ENCODE peak calls at places on chromosomes 2 and 18, in nine cellular contexts. I, O, N, Z, E, V, A, Q and J are unnamed samples.

GRCh38 chr2:179186126-179186525 is 78.5 kb downstream of the SESTD1 start:
- DNase-seq in I (no peak), O (no peak), N (no peak), Z (no peak), E (no peak), V (no peak), A (no peak), Q (no peak), J (no peak)

GRCh38 chr2:28658369-28658768 is 93.3 kb upstream of the PPP1CB start:
- DNase-seq in I (no peak), O (no peak), N (no peak), Z (peak), E (no peak), V (no peak), A (no peak), Q (no peak), J (no peak)

GRCh38 chr2:55111570-55112228 is 61.4 kb upstream of the RTN4 start:
- DNase-seq in I (peak), O (peak), N (no peak), Z (peak), E (peak), V (peak), A (peak), Q (no peak), J (peak)

GRCh38 chr2:47208852-47209606 is 53.9 kb upstream of the STPG4 start:
- DNase-seq in I (no peak), O (no peak), N (no peak), Z (peak), E (no peak), V (no peak), A (no peak), Q (no peak), J (no peak)

GRCh38 chr18:58662118-58662517 is 9.1 kb upstream of the MALT1 start:
- DNase-seq in I (no peak), O (no peak), N (no peak), Z (no peak), E (no peak), V (no peak), A (no peak), Q (no peak), J (no peak)

GRCh38 chr2:158221055-158222021 is 119.7 kb downstream of the UPP2 start:
- DNase-seq in I (no peak), O (no peak), N (no peak), Z (no peak), E (no peak), V (no peak), A (no peak), Q (no peak), J (no peak)

GRCh38 chr2:180058993-180059392 is 51.9 kb upstream of the CWC22 start:
- DNase-seq in I (peak), O (no peak), N (no peak), Z (no peak), E (no peak), V (no peak), A (no peak), Q (no peak), J (no peak)

GRCh38 chr2:169965495-169965894 is 138.2 kb downstream of the UBR3 start:
- DNase-seq in I (no peak), O (no peak), N (no peak), Z (peak), E (no peak), V (no peak), A (no peak), Q (no peak), J (no peak)

GRCh38 chr18:78757014-78757413 is 222.6 kb upstream of the SALL3 start:
- DNase-seq in I (no peak), O (no peak), N (no peak), Z (no peak), E (no peak), V (peak), A (no peak), Q (no peak), J (no peak)

GRCh38 chr2:86048888-86049287 is 56.8 kb downstream of the POLR1A start:
- DNase-seq in I (no peak), O (no peak), N (no peak), Z (no peak), E (no peak), V (no peak), A (no peak), Q (no peak), J (no peak)

GRCh38 chr2:197445746-197446145 is 7.6 kb upstream of the COQ10B start:
- DNase-seq in I (no peak), O (no peak), N (no peak), Z (no peak), E (no peak), V (no peak), A (no peak), Q (no peak), J (no peak)

GRCh38 chr2:183490930-183491329 is 366.7 kb downstream of the NUP35 start:
- DNase-seq in I (no peak), O (peak), N (no peak), Z (peak), E (no peak), V (no peak), A (no peak), Q (no peak), J (no peak)

GRCh38 chr18:9918016-9918680 is 4.3 kb downstream of the VAPA start:
- DNase-seq in I (no peak), O (no peak), N (no peak), Z (peak), E (no peak), V (no peak), A (no peak), Q (no peak), J (no peak)

GRCh38 chr18:49853011-49853410 is 39.7 kb upstream of the ACAA2 start:
- DNase-seq in I (no peak), O (no peak), N (no peak), Z (no peak), E (no peak), V (no peak), A (no peak), Q (no peak), J (no peak)

GRCh38 chr18:41395695-41396094 is 559.3 kb upstream of the PIK3C3 start:
- DNase-seq in I (no peak), O (no peak), N (no peak), Z (no peak), E (no peak), V (no peak), A (no peak), Q (no peak), J (no peak)

GRCh38 chr2:88690591-88691338 is 708 bp upstream of the RPIA start:
- DNase-seq in I (peak), O (peak), N (no peak), Z (peak), E (peak), V (peak), A (peak), Q (no peak), J (no peak)

GRCh38 chr2:153221506-153221905 is 257.1 kb downstream of the RPRM start:
- DNase-seq in I (no peak), O (no peak), N (no peak), Z (no peak), E (no peak), V (no peak), A (no peak), Q (no peak), J (no peak)

GRCh38 chr18:12597775-12598174 is 60.1 kb downstream of the SPIRE1 start:
- DNase-seq in I (no peak), O (no peak), N (no peak), Z (peak), E (peak), V (peak), A (no peak), Q (no peak), J (no peak)

GRCh38 chr18:75107931-75108276 is 101.0 kb downstream of the PTGR3 start:
- DNase-seq in I (no peak), O (no peak), N (no peak), Z (no peak), E (no peak), V (no peak), A (no peak), Q (no peak), J (no peak)

GRCh38 chr2:54065411-54065810 is 50.0 kb upstream of the ACYP2 start:
- DNase-seq in I (no peak), O (no peak), N (no peak), Z (peak), E (no peak), V (no peak), A (no peak), Q (no peak), J (no peak)

GRCh38 chr2:96144481-96145027 is 686 bp downstream of the DUSP2 start:
- DNase-seq in I (peak), O (no peak), N (no peak), Z (peak), E (peak), V (peak), A (peak), Q (no peak), J (peak)

GRCh38 chr2:5740853-5741252 is 48.7 kb downstream of the SOX11 start:
- DNase-seq in I (no peak), O (no peak), N (no peak), Z (no peak), E (no peak), V (no peak), A (no peak), Q (no peak), J (no peak)

GRCh38 chr2:7825591-7826312 is 856.1 kb upstream of the ID2 start:
- DNase-seq in I (no peak), O (peak), N (no peak), Z (peak), E (no peak), V (peak), A (no peak), Q (no peak), J (no peak)

GRCh38 chr18:28112056-28112470 is 64.9 kb downstream of the CDH2 start:
- DNase-seq in I (no peak), O (no peak), N (no peak), Z (no peak), E (no peak), V (no peak), A (no peak), Q (no peak), J (no peak)

GRCh38 chr18:77530732-77531131 is 281.1 kb downstream of the GALR1 start:
- DNase-seq in I (no peak), O (no peak), N (no peak), Z (no peak), E (no peak), V (no peak), A (no peak), Q (no peak), J (no peak)

GRCh38 chr18:35941299-35941698 is 31.2 kb upstream of the RMP24 start:
- DNase-seq in I (no peak), O (no peak), N (no peak), Z (no peak), E (no peak), V (no peak), A (no peak), Q (no peak), J (no peak)

GRCh38 chr2:29166237-29166630 is 51.0 kb downstream of the CLIP4 start:
- DNase-seq in I (no peak), O (peak), N (no peak), Z (peak), E (no peak), V (no peak), A (no peak), Q (no peak), J (no peak)

GRCh38 chr18:50967714-50968661 is at the start of gene ELAC1:
- DNase-seq in I (peak), O (peak), N (peak), Z (peak), E (peak), V (peak), A (peak), Q (peak), J (peak)

GRCh38 chr18:79533146-79533545 is 137.4 kb downstream of the NFATC1 start:
- DNase-seq in I (no peak), O (peak), N (no peak), Z (no peak), E (peak), V (peak), A (peak), Q (no peak), J (no peak)

GRCh38 chr2:8447610-8448221 is 234.1 kb upstream of the ID2 start:
- DNase-seq in I (no peak), O (no peak), N (no peak), Z (peak), E (no peak), V (no peak), A (no peak), Q (no peak), J (no peak)

GRCh38 chr2:118857677-118858484 is 10.4 kb upstream of the EN1 start:
- DNase-seq in I (peak), O (no peak), N (no peak), Z (no peak), E (no peak), V (no peak), A (no peak), Q (no peak), J (no peak)

GRCh38 chr2:7886665-7887064 is 795.2 kb upstream of the ID2 start:
- DNase-seq in I (no peak), O (no peak), N (no peak), Z (no peak), E (no peak), V (no peak), A (no peak), Q (no peak), J (no peak)

GRCh38 chr2:119242276-119243119 is 18.9 kb downstream of the STEAP3 start:
- DNase-seq in I (no peak), O (no peak), N (no peak), Z (no peak), E (peak), V (no peak), A (no peak), Q (no peak), J (no peak)

GRCh38 chr2:46540496-46541342 is 61.4 kb downstream of the TMEM247 start:
- DNase-seq in I (no peak), O (no peak), N (no peak), Z (peak), E (no peak), V (no peak), A (no peak), Q (no peak), J (no peak)

GRCh38 chr2:152826880-152827279 is 108.5 kb downstream of the ARL6IP6 start:
- DNase-seq in I (no peak), O (no peak), N (no peak), Z (peak), E (no peak), V (no peak), A (no peak), Q (no peak), J (no peak)

GRCh38 chr2:193549661-193550060 is 1354.9 kb upstream of the TMEFF2 start:
- DNase-seq in I (no peak), O (no peak), N (no peak), Z (peak), E (no peak), V (no peak), A (no peak), Q (no peak), J (no peak)

GRCh38 chr18:79871481-79872091 is 73.8 kb downstream of the KCNG2 start:
- DNase-seq in I (no peak), O (no peak), N (no peak), Z (no peak), E (no peak), V (no peak), A (no peak), Q (no peak), J (no peak)

GRCh38 chr18:46406539-46406932 is 250.5 kb downstream of the LOXHD1 start:
- DNase-seq in I (no peak), O (peak), N (no peak), Z (peak), E (no peak), V (no peak), A (no peak), Q (no peak), J (no peak)

GRCh38 chr18:46405832-46406538 is 251.0 kb downstream of the LOXHD1 start:
- DNase-seq in I (no peak), O (no peak), N (no peak), Z (no peak), E (no peak), V (no peak), A (no peak), Q (no peak), J (no peak)

GRCh38 chr18:46411191-46411590 is 245.8 kb downstream of the LOXHD1 start:
- DNase-seq in I (no peak), O (no peak), N (no peak), Z (no peak), E (no peak), V (no peak), A (no peak), Q (no peak), J (no peak)

GRCh38 chr18:46407471-46408166 is 249.4 kb downstream of the LOXHD1 start:
- DNase-seq in I (no peak), O (no peak), N (no peak), Z (peak), E (no peak), V (no peak), A (no peak), Q (no peak), J (no peak)

DNA sequence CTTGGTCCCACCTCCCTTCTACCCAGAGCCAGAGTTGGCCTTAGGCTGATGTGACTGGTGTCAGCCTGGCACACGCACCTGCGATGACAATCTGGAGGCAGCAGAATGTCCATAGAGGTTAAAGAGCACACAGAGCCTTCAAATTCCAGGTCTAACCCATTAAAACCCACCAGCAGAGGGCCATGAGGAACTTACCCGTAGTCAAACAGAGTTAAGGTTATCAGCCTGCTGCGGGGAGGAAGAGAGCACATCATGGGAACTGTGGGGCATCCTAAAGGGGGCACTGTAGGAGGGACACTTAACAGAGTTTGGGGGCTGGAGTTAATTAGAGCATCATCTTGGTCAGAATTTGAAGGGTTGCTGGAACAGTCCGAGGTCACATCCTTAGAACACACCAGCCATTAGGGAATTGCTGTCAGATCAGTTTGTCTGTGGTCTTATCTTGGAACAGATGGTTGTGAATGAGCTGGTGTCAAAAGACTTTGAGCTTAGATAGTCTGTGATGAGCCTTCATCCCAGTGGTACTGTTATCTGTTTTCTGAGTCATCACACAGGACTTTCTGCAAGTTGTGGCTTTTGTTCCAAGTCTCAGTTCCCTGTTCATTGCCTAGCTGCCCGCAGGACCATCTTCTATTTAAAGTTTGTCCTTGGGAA is 248.6 kb downstream of the LOXHD1 start:
- DNase-seq in I (peak), O (no peak), N (no peak), Z (no peak), E (no peak), V (no peak), A (no peak), Q (peak), J (no peak)
- TF ChIP-seq CTCF in I (peak), O (no peak), N (peak), Z (no peak), E (no peak), V (no peak), A (no peak), Q (peak), J (peak)

DNA sequence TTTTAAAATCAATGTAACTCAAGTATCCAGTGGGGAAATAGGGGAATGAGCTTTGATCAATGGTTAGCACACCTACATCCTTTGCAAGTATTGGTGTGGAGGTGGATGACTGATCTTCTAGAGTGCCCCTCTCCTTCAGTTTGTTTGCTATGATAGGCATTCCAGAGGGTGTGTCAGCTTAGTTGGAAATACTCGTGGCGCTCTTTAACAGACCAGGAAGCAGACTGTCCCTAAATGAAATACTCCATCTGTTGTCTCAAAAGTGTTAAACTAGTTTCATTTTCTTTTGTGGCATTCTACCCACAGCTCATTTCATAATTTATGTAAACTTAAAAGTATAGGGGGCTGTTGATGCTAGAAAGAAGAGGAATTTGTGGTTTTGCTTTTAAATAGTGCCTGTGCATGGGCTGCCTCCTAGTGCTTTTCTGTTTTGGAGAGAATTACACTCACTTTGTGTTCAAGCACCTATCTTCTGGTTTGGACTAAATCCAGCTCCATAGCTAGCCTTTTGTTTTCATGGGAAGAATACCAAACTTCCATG is 66.2 kb downstream of the STAT1 start:
- DNase-seq in I (peak), O (peak), N (no peak), Z (peak), E (no peak), V (no peak), A (no peak), Q (no peak), J (no peak)
- TF ChIP-seq CTCF in I (peak), O (no peak), N (no peak), Z (no peak), E (no peak), V (peak), A (no peak), Q (no peak), J (peak)

GRCh38 chr2:32841931-32842898 is 104.5 kb upstream of the LTBP1 start:
- DNase-seq in I (no peak), O (no peak), N (no peak), Z (no peak), E (no peak), V (no peak), A (no peak), Q (no peak), J (no peak)
- TF ChIP-seq CTCF in I (no peak), O (no peak), N (no peak), Z (no peak), E (no peak), V (no peak), A (no peak), Q (no peak), J (no peak)

DNA sequence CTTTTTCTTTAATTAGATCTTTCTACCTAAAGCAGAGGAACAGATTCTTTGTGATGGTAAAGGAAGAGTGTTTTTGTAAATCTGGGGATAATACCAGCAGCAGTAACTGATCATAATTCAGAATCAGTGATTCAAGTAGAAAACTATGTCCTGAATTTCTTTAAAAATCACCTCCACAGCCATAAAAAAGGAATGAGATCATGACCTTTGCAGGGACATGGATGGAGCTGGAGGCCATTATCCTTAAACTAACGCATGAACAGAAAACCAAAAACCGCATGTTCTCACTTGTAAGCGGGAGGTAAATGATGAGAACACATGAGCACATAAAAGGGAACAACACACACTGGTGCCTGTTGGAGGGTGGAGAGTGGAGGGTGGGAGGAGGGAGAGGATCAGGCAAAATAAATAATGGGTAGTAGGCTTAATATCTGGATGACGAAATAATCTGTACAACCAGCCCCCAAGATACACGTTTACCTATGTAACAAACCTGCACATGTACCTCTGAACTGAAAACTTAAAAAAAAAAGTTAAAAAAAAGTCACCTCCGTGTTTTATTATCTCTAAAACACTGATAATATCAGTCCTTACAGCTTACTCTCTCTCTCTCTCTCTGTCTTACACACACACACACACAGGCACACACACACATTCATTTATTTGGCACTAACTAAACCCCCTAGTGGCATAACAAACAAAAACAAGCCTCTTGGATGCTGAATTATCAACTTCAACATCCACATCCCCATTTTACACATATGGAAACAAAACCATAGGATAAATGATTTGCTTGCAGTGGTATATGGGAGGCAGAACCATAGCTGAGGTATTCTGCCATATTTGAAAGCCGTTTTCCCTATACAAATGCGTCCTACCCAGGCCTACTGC is 1.4 kb downstream of the TM4SF20 start:
- DNase-seq in I (peak), O (no peak), N (no peak), Z (no peak), E (no peak), V (no peak), A (no peak), Q (no peak), J (no peak)
- TF ChIP-seq CTCF in I (peak), O (no peak), N (no peak), Z (peak), E (no peak), V (peak), A (no peak), Q (no peak), J (peak)

GRCh38 chr2:4020649-4021048 is 317.3 kb downstream of the DCDC2C start:
- DNase-seq in I (no peak), O (no peak), N (no peak), Z (no peak), E (no peak), V (no peak), A (no peak), Q (no peak), J (no peak)

GRCh38 chr2:4018535-4018934 is 315.2 kb downstream of the DCDC2C start:
- DNase-seq in I (no peak), O (no peak), N (no peak), Z (no peak), E (no peak), V (no peak), A (no peak), Q (no peak), J (no peak)

GRCh38 chr2:4024561-4024960 is 321.2 kb downstream of the DCDC2C start:
- DNase-seq in I (no peak), O (no peak), N (no peak), Z (no peak), E (no peak), V (no peak), A (no peak), Q (no peak), J (no peak)

GRCh38 chr2:4020153-4020552 is 316.8 kb downstream of the DCDC2C start:
- DNase-seq in I (no peak), O (no peak), N (no peak), Z (no peak), E (no peak), V (no peak), A (no peak), Q (no peak), J (no peak)
- TF ChIP-seq CTCF in I (no peak), O (no peak), N (no peak), Z (no peak), E (no peak), V (no peak), A (no peak), Q (no peak), J (no peak)